ENCODE peak calls at places on chromosomes 11 and 22, in four cellular contexts. One of them, this sample, is unnamed.

GRCh38 chr11:86108146-86108545 is 39.3 kb upstream of the PICALM start:
- DNase-seq in GM23338: no peak
- DNase-seq in BE2C: no peak
- DNase-seq in HCT116: no peak
- DNase-seq in this sample: no peak

GRCh38 chr11:19974886-19975285 is 185.4 kb downstream of the DBX1 start:
- DNase-seq in GM23338: no peak
- DNase-seq in BE2C: no peak
- DNase-seq in HCT116: no peak
- DNase-seq in this sample: no peak

GRCh38 chr11:129266536-129266935 is 74.4 kb upstream of the ARHGAP32 start:
- DNase-seq in GM23338: no peak
- DNase-seq in BE2C: no peak
- DNase-seq in HCT116: no peak
- DNase-seq in this sample: no peak

GRCh38 chr11:16791494-16791961 is 53.1 kb downstream of the C11orf58 start:
- DNase-seq in GM23338: no peak
- DNase-seq in BE2C: no peak
- DNase-seq in HCT116: peak; percentile 62
- DNase-seq in this sample: no peak

GRCh38 chr22:31244044-31244942 is 32.2 kb downstream of the LIMK2 start:
- DNase-seq in GM23338: peak; percentile 75
- DNase-seq in BE2C: peak; percentile 30
- DNase-seq in HCT116: peak; percentile 33
- DNase-seq in this sample: no peak

GRCh38 chr11:121105063-121105480 is 4.0 kb downstream of the TECTA start:
- DNase-seq in GM23338: no peak
- DNase-seq in BE2C: no peak
- DNase-seq in HCT116: no peak
- DNase-seq in this sample: no peak

GRCh38 chr11:41201156-41201555 is 258.3 kb downstream of the LRRC4C start:
- DNase-seq in GM23338: peak; percentile 88
- DNase-seq in BE2C: peak; percentile 41
- DNase-seq in HCT116: no peak
- DNase-seq in this sample: peak; percentile 1

GRCh38 chr11:3710485-3711259 is 39.5 kb upstream of the CHRNA10 start:
- DNase-seq in GM23338: no peak
- DNase-seq in BE2C: no peak
- DNase-seq in HCT116: no peak
- DNase-seq in this sample: no peak

GRCh38 chr11:119483881-119484371 is 61.0 kb upstream of the THY1 start:
- DNase-seq in GM23338: no peak
- DNase-seq in BE2C: no peak
- DNase-seq in HCT116: no peak
- DNase-seq in this sample: no peak

GRCh38 chr11:73662445-73663157 is 16.2 kb downstream of the PLEKHB1 start:
- DNase-seq in GM23338: no peak
- DNase-seq in BE2C: no peak
- DNase-seq in HCT116: no peak
- DNase-seq in this sample: no peak

GRCh38 chr11:121389651-121390050 is 62.5 kb upstream of the SORL1 start:
- DNase-seq in GM23338: peak; percentile 55
- DNase-seq in BE2C: no peak
- DNase-seq in HCT116: no peak
- DNase-seq in this sample: no peak

GRCh38 chr11:2827256-2827655 is 58.3 kb downstream of the CDKN1C start:
- DNase-seq in GM23338: no peak
- DNase-seq in BE2C: no peak
- DNase-seq in HCT116: no peak
- DNase-seq in this sample: no peak

GRCh38 chr11:66333896-66334604 is 2.2 kb downstream of the RIN1 start:
- DNase-seq in GM23338: peak; percentile 34
- DNase-seq in BE2C: no peak
- DNase-seq in HCT116: no peak
- DNase-seq in this sample: no peak

GRCh38 chr11:66334605-66335442 is 1.4 kb downstream of the RIN1 start:
- DNase-seq in GM23338: no peak
- DNase-seq in BE2C: no peak
- DNase-seq in HCT116: no peak
- DNase-seq in this sample: no peak

GRCh38 chr11:66337103-66337899 is 1.1 kb upstream of the RIN1 start:
- DNase-seq in GM23338: no peak
- DNase-seq in BE2C: no peak
- DNase-seq in HCT116: no peak
- DNase-seq in this sample: no peak

GRCh38 chr11:66336234-66337102 is at the start of gene RIN1:
- DNase-seq in GM23338: peak; percentile 88
- DNase-seq in BE2C: peak; percentile 58
- DNase-seq in HCT116: peak; percentile 82
- DNase-seq in this sample: peak; percentile 22

GRCh38 chr11:66335531-66336233 is 552 bp downstream of the RIN1 start:
- DNase-seq in GM23338: peak; percentile 72
- DNase-seq in BE2C: peak; percentile 52
- DNase-seq in HCT116: no peak
- DNase-seq in this sample: no peak
- H3K36me3 ChIP-seq in GM23338: no peaks in the 10 kb centered on the region
- H3K36me3 ChIP-seq in BE2C: peaks cover 6% of the 10 kb centered on the region
- H3K36me3 ChIP-seq in HCT116: peaks cover 20% of the 10 kb centered on the region
- H3K36me3 ChIP-seq in this sample: peaks cover 24% of the 10 kb centered on the region

DNA sequence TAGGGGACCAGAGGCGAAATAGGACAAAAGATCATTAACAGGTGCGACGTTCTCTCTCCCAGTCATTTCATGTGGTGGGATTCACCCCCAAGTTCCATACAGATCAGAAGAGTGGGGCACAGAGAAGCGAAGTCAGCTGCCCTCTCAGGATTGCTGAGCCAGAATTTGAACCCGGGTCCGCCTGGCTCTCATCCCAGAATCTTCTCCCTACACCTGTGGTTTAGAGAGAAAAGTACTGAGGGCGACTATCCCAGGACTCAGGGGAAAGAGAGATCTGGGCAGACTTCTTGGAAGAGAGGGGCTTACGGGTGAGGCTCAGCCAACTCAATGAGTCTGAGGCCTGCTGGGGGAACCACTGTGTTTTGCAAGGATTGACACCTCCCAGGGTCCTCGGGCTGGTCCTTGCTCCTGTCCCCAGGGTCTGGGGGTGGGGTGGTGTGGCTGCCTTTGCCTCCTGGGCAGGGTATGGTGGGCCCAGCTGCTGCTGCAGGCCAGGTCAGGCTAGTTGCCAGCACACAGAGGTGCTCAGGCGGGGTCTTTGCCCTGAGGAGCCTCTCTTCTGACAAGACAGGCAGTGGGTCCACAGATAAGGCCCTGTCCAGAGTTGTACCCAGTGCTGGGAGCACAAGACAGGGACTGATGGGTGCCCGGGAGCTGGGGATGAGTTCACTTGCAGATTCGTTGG is 1.1 kb downstream of the CAPN5 start:
- DNase-seq in GM23338: no peak
- DNase-seq in BE2C: no peak
- DNase-seq in HCT116: no peak
- DNase-seq in this sample: no peak
- H3K36me3 ChIP-seq in GM23338: no peaks in the 10 kb centered on the region
- H3K36me3 ChIP-seq in BE2C: no peaks in the 10 kb centered on the region
- H3K36me3 ChIP-seq in HCT116: no peaks in the 10 kb centered on the region
- H3K36me3 ChIP-seq in this sample: no peaks in the 10 kb centered on the region

GRCh38 chr11:36078686-36079055 is 134.8 kb downstream of the LDLRAD3 start:
- DNase-seq in GM23338: no peak
- DNase-seq in BE2C: no peak
- DNase-seq in HCT116: no peak
- DNase-seq in this sample: no peak

GRCh38 chr11:36077886-36078685 is 134.2 kb downstream of the LDLRAD3 start:
- DNase-seq in GM23338: no peak
- DNase-seq in BE2C: no peak
- DNase-seq in HCT116: no peak
- DNase-seq in this sample: no peak

GRCh38 chr11:36081274-36081945 is 137.5 kb downstream of the LDLRAD3 start:
- DNase-seq in GM23338: no peak
- DNase-seq in BE2C: no peak
- DNase-seq in HCT116: no peak
- DNase-seq in this sample: no peak

GRCh38 chr11:36077368-36077767 is 133.5 kb downstream of the LDLRAD3 start:
- DNase-seq in GM23338: no peak
- DNase-seq in BE2C: no peak
- DNase-seq in HCT116: no peak
- DNase-seq in this sample: no peak

GRCh38 chr11:36079911-36080310 is 136.0 kb downstream of the LDLRAD3 start:
- DNase-seq in GM23338: no peak
- DNase-seq in BE2C: no peak
- DNase-seq in HCT116: no peak
- DNase-seq in this sample: no peak
- H3K36me3 ChIP-seq in GM23338: peaks cover 5% of the 10 kb centered on the region
- H3K36me3 ChIP-seq in BE2C: no peaks in the 10 kb centered on the region
- H3K36me3 ChIP-seq in HCT116: no peaks in the 10 kb centered on the region
- H3K36me3 ChIP-seq in this sample: no peaks in the 10 kb centered on the region

GRCh38 chr22:19457828-19458428 is 10.4 kb upstream of the C22orf39 start:
- DNase-seq in GM23338: no peak
- DNase-seq in BE2C: no peak
- DNase-seq in HCT116: no peak
- DNase-seq in this sample: no peak

GRCh38 chr22:19454156-19454555 is 6.6 kb upstream of the C22orf39 start:
- DNase-seq in GM23338: no peak
- DNase-seq in BE2C: no peak
- DNase-seq in HCT116: no peak
- DNase-seq in this sample: no peak

GRCh38 chr22:19455033-19455432 is 7.5 kb upstream of the C22orf39 start:
- DNase-seq in GM23338: no peak
- DNase-seq in BE2C: no peak
- DNase-seq in HCT116: no peak
- DNase-seq in this sample: no peak

GRCh38 chr22:19455585-19456370 is 8.3 kb upstream of the C22orf39 start:
- DNase-seq in GM23338: no peak
- DNase-seq in BE2C: no peak
- DNase-seq in HCT116: no peak
- DNase-seq in this sample: no peak

GRCh38 chr22:19456541-19456940 is 9.0 kb upstream of the C22orf39 start:
- DNase-seq in GM23338: no peak
- DNase-seq in BE2C: no peak
- DNase-seq in HCT116: no peak
- DNase-seq in this sample: no peak
- H3K36me3 ChIP-seq in GM23338: peaks cover 41% of the 10 kb centered on the region
- H3K36me3 ChIP-seq in BE2C: peaks cover 55% of the 10 kb centered on the region
- H3K36me3 ChIP-seq in HCT116: peaks cover 47% of the 10 kb centered on the region
- H3K36me3 ChIP-seq in this sample: peaks cover 81% of the 10 kb centered on the region

GRCh38 chr22:19358195-19358594 is 66.7 kb upstream of the CLTCL1 start:
- DNase-seq in GM23338: no peak
- DNase-seq in BE2C: no peak
- DNase-seq in HCT116: no peak
- DNase-seq in this sample: no peak

GRCh38 chr22:19360862-19361261 is 69.3 kb upstream of the CLTCL1 start:
- DNase-seq in GM23338: no peak
- DNase-seq in BE2C: no peak
- DNase-seq in HCT116: no peak
- DNase-seq in this sample: no peak

GRCh38 chr22:19358703-19359553 is 67.4 kb upstream of the CLTCL1 start:
- DNase-seq in GM23338: no peak
- DNase-seq in BE2C: no peak
- DNase-seq in HCT116: no peak
- DNase-seq in this sample: no peak

GRCh38 chr22:19360300-19360792 is 68.8 kb upstream of the CLTCL1 start:
- DNase-seq in GM23338: peak; percentile 6
- DNase-seq in BE2C: no peak
- DNase-seq in HCT116: no peak
- DNase-seq in this sample: no peak

GRCh38 chr22:19359554-19360299 is 68.2 kb upstream of the CLTCL1 start:
- DNase-seq in GM23338: no peak
- DNase-seq in BE2C: no peak
- DNase-seq in HCT116: no peak
- DNase-seq in this sample: no peak
- H3K36me3 ChIP-seq in GM23338: peaks cover 24% of the 10 kb centered on the region
- H3K36me3 ChIP-seq in BE2C: peaks cover 75% of the 10 kb centered on the region
- H3K36me3 ChIP-seq in HCT116: peaks cover 27% of the 10 kb centered on the region
- H3K36me3 ChIP-seq in this sample: peaks cover 75% of the 10 kb centered on the region

DNA sequence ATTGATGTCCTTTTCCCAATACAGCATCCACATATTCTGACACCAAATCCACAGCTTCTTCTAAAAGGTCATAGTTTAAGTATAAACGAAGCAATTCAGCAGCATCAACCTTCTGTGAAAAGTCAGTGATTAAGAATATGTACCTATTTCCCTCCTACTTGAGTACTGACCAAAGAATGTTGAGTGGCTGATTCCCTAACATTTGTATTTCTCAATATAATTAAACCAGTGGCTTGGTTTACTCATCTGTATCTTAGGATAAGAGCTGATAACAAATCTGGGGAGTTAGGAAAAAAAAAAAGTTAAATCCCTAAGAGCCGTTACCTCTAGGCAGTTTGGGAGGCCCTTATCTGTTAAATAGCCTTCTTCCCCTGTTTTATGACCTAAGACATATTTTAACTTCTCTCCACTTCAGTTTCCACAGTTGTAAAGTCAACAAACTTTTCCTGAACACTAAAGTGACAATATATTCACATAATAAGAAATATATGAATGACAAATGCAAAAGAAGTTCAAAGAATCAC is 16.0 kb upstream of the FNBP4 start:
- DNase-seq in GM23338: no peak
- DNase-seq in BE2C: no peak
- DNase-seq in HCT116: no peak
- DNase-seq in this sample: no peak
- H3K36me3 ChIP-seq in GM23338: peaks cover 76% of the 10 kb centered on the region
- H3K36me3 ChIP-seq in BE2C: peaks cover 9% of the 10 kb centered on the region
- H3K36me3 ChIP-seq in HCT116: peaks cover 49% of the 10 kb centered on the region
- H3K36me3 ChIP-seq in this sample: peaks cover 66% of the 10 kb centered on the region

GRCh38 chr22:40519284-40519947 is 117.1 kb downstream of the MRTFA start:
- DNase-seq in GM23338: no peak
- DNase-seq in BE2C: no peak
- DNase-seq in HCT116: no peak
- DNase-seq in this sample: peak; percentile 83
- H3K36me3 ChIP-seq in GM23338: no peaks in the 10 kb centered on the region
- H3K36me3 ChIP-seq in BE2C: no peaks in the 10 kb centered on the region
- H3K36me3 ChIP-seq in HCT116: no peaks in the 10 kb centered on the region
- H3K36me3 ChIP-seq in this sample: peaks cover 3% of the 10 kb centered on the region

GRCh38 chr11:1480555-1481482 is 5.8 kb downstream of the MOB2 start:
- DNase-seq in GM23338: no peak
- DNase-seq in BE2C: peak; percentile 2
- DNase-seq in HCT116: no peak
- DNase-seq in this sample: no peak
- H3K36me3 ChIP-seq in GM23338: no peaks in the 10 kb centered on the region
- H3K36me3 ChIP-seq in BE2C: no peaks in the 10 kb centered on the region
- H3K36me3 ChIP-seq in HCT116: no peaks in the 10 kb centered on the region
- H3K36me3 ChIP-seq in this sample: peaks cover 48% of the 10 kb centered on the region

GRCh38 chr22:45197606-45198462 is 34.1 kb downstream of the NUP50 start:
- DNase-seq in GM23338: no peak
- DNase-seq in BE2C: no peak
- DNase-seq in HCT116: no peak
- DNase-seq in this sample: no peak
- H3K36me3 ChIP-seq in GM23338: peaks cover 3% of the 10 kb centered on the region
- H3K36me3 ChIP-seq in BE2C: peaks cover 46% of the 10 kb centered on the region
- H3K36me3 ChIP-seq in HCT116: no peaks in the 10 kb centered on the region
- H3K36me3 ChIP-seq in this sample: peaks cover 20% of the 10 kb centered on the region

GRCh38 chr11:78808903-78809302 is 234.2 kb upstream of the NARS2 start:
- DNase-seq in GM23338: no peak
- DNase-seq in BE2C: no peak
- DNase-seq in HCT116: no peak
- DNase-seq in this sample: no peak
- H3K36me3 ChIP-seq in GM23338: no peaks in the 10 kb centered on the region
- H3K36me3 ChIP-seq in BE2C: peaks cover 44% of the 10 kb centered on the region
- H3K36me3 ChIP-seq in HCT116: no peaks in the 10 kb centered on the region
- H3K36me3 ChIP-seq in this sample: no peaks in the 10 kb centered on the region